ENCODE peak calls at places on chromosome 15, in seven cellular contexts. I, Y, T, B, L, N and P are unnamed samples.

GRCh38 chr15:43509002-43509922 is 8.1 kb upstream of the MAP1A start:
- DNase-seq in I (no peak), Y (no peak), T (no peak), B (peak), L (no peak), N (no peak), P (peak)

GRCh38 chr15:70715840-70716510 is 47.4 kb downstream of the UACA start:
- DNase-seq in I (no peak), Y (peak), T (no peak), B (peak), L (no peak), N (peak), P (peak)

GRCh38 chr15:58228708-58229107 is 90.5 kb downstream of the AQP9 start:
- DNase-seq in I (no peak), Y (peak), T (no peak), B (peak), L (no peak), N (no peak), P (peak)

GRCh38 chr15:42741710-42742109 is 4.8 kb upstream of the CDAN1 start:
- DNase-seq in I (no peak), Y (no peak), T (no peak), B (no peak), L (no peak), N (no peak), P (no peak)

GRCh38 chr15:96324192-96324895 is 6.2 kb upstream of the NR2F2 start:
- DNase-seq in I (no peak), Y (peak), T (no peak), B (no peak), L (no peak), N (no peak), P (peak)

GRCh38 chr15:94086360-94086759 is 145.0 kb upstream of the MCTP2 start:
- DNase-seq in I (no peak), Y (peak), T (no peak), B (no peak), L (no peak), N (no peak), P (peak)

GRCh38 chr15:80970658-80971057 is 19.0 kb downstream of the MESD start:
- DNase-seq in I (no peak), Y (no peak), T (no peak), B (no peak), L (no peak), N (no peak), P (no peak)

GRCh38 chr15:43488790-43489585 is 4.0 kb downstream of the TP53BP1 start:
- DNase-seq in I (no peak), Y (peak), T (no peak), B (no peak), L (no peak), N (no peak), P (no peak)

GRCh38 chr15:89199734-89200133 is 21.6 kb downstream of the RLBP1 start:
- DNase-seq in I (peak), Y (no peak), T (no peak), B (peak), L (no peak), N (no peak), P (no peak)

GRCh38 chr15:98421419-98422085 is 226.8 kb upstream of the IGF1R start:
- DNase-seq in I (peak), Y (peak), T (peak), B (peak), L (peak), N (peak), P (peak)

GRCh38 chr15:99068186-99068585 is 36.7 kb upstream of the SYNM start:
- DNase-seq in I (no peak), Y (no peak), T (no peak), B (no peak), L (no peak), N (no peak), P (no peak)

GRCh38 chr15:85974742-85975141 is 104.9 kb upstream of the AGBL1 start:
- DNase-seq in I (no peak), Y (no peak), T (no peak), B (no peak), L (no peak), N (no peak), P (no peak)
- H3K4ac ChIP-seq in I (no peak), Y (no peak), T (no peak), B (no peak), L (no peak), N (no peak), P (no peak)

DNA sequence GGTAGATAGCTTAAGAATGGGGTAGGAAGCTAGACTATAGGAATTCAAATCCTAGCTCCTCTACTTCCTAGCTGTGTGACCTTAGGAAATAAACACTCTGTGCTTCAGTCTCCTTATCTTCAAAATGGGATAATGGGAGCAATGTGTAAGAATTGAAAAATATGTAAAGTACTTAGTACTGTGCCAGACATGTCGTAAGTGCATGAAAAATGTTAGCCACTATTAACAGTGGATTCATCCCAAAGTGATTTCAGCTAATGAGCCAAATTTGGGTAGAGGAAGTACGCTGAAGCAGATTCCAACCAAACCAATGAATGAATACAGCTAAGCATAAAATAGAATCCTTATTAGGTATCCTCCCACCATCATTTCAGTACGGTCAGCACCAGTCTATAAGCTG is 192.1 kb downstream of the RORA start:
- DNase-seq in I (no peak), Y (no peak), T (no peak), B (no peak), L (no peak), N (no peak), P (no peak)
- H2BK5ac ChIP-seq in I (no peak), Y (no peak), T (no peak), B (no peak), L (no peak), N (no peak), P (no peak)

GRCh38 chr15:87828608-87829007 is 427.9 kb downstream of the NTRK3 start:
- DNase-seq in I (no peak), Y (peak), T (no peak), B (no peak), L (no peak), N (no peak), P (no peak)
- H3K4ac ChIP-seq in I (no peak), Y (no peak), T (no peak), B (no peak), L (no peak), N (no peak), P (no peak)

DNA sequence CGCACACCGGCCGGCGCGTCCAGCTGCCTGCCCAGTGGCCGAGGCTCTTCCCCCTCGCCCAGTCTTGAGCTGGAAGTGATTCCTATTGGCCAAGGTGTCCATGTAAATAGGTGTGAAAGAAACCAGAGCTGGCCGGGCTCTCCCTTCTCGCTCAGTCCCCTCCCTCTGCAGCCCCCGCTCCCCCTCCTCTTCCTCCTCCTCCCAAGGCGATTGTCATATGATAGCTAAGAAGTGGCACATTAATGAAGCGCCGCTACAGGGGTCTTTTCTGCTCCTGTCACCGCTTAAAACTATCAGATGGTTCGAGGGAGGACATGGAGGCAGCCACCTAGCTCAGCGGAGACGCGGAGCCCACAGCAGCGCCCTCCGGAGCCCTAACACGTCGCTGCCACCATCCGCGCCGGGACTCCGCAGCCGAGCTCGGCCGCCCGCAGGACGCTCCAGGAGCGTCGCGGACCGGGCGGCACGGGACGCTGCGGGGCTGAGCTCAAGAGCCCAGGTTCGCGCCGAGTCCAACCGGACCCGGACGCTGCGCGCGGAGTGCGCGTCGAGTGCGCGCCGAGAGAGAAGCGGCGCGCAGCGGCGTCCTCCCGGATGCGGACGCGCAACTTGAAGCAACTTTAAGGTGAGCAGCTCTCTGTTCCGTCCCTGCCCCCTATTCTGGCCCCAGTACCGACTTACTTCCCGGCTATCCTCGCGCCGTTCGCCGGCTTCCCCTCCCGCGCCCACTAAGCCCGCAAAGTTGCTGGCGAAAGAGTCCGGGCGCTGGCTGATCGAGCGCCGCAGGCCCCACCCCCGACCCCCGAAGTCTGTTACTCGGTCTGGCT is at the start of gene FOXB1:
- DNase-seq in I (peak), Y (no peak), T (peak), B (peak), L (peak), N (peak), P (no peak)
- H2BK5ac ChIP-seq in I (no peak), Y (no peak), T (no peak), B (no peak), L (peak), N (no peak), P (no peak)

DNA sequence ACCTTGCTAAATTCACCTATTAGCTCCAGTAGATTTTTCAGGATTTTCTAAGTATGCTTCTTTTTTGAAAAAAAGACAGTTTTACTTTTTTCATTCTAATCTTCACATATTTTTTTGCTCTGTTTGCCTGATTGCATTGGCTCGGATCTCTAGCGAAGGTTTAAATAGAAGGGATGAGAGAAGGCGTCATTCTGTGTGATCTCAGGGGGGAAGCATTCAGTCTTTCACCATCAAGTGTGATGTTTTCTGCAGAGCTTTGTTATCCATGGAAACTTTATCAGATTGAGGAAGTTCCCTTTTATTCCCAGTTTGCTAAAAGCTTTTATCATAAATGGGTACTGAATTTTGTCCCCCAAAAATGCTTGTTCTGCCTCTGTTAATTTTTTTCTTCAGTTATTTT is 120.3 kb downstream of the LRRK1 start:
- DNase-seq in I (peak), Y (peak), T (no peak), B (peak), L (no peak), N (peak), P (peak)
- H3K4ac ChIP-seq in I (no peak), Y (no peak), T (no peak), B (no peak), L (no peak), N (no peak), P (no peak)

GRCh38 chr15:64229129-64229724 is 66.4 kb upstream of the PPIB start:
- DNase-seq in I (no peak), Y (no peak), T (no peak), B (no peak), L (no peak), N (no peak), P (no peak)
- H2BK5ac ChIP-seq in I (no peak), Y (no peak), T (no peak), B (no peak), L (no peak), N (no peak), P (no peak)

DNA sequence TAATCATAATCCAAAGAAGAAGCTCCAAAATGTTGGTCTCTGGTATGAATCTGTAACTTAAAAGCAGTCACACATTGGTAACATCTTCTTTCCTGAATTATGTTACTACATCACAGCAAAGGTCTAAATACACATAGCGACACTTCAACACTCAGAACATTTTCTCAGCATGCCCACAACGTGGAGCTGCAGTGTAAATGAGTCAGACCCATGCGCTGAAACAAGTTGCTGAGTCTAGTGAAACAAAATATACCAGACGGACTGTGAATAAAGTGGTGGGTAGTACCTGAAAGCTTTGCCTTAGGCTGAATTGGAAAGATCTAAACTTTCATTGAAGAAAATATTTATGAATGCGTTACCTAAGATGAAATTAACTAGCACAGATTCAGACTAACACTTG is 33.2 kb upstream of the GOLGA8B start:
- DNase-seq in I (no peak), Y (peak), T (no peak), B (peak), L (no peak), N (no peak), P (peak)
- H3K4ac ChIP-seq in I (no peak), Y (no peak), T (no peak), B (no peak), L (no peak), N (no peak), P (no peak)

DNA sequence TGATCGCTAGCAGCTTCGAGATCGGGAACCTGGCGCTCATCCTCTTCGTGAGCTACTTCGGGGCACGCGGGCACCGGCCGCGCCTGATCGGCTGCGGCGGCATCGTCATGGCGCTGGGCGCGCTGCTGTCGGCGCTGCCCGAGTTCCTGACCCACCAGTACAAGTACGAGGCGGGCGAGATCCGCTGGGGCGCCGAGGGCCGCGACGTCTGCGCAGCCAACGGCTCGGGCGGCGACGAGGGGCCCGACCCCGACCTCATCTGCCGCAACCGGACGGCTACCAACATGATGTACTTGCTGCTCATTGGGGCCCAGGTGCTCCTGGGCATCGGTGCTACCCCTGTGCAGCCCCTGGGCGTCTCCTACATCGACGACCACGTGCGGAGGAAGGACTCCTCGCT is 62.5 kb downstream of the SLCO3A1 start:
- DNase-seq in I (no peak), Y (no peak), T (no peak), B (no peak), L (no peak), N (no peak), P (no peak)
- H2BK5ac ChIP-seq in I (no peak), Y (no peak), T (no peak), B (no peak), L (no peak), N (no peak), P (no peak)